ENCODE peak calls at places on chromosomes 2 and 18, in four cellular contexts. Y is H1, F is HepG2, N is GM12878. C is an unnamed sample.

GRCh38 chr18:37471619-37472018 is 94.0 kb downstream of the CELF4 start:
- DNase-seq in Y (no peak), F (no peak), N (no peak), C (peak; percentile 53)

GRCh38 chr2:164710252-164710633 is 89.0 kb upstream of the GRB14 start:
- DNase-seq in Y (no peak), F (peak; percentile 57), N (no peak), C (no peak)

GRCh38 chr2:189153608-189154007 is 26.0 kb downstream of the COL5A2 start:
- DNase-seq in Y (no peak), F (no peak), N (no peak), C (no peak)

GRCh38 chr2:172560721-172561120 is 4.8 kb downstream of the PDK1 start:
- DNase-seq in Y (no peak), F (no peak), N (no peak), C (no peak)

GRCh38 chr2:126863336-126864015 is 35.2 kb upstream of the TEX51 start:
- DNase-seq in Y (no peak), F (no peak), N (peak; percentile 13), C (no peak)

GRCh38 chr2:55061534-55062344 is 11.5 kb upstream of the RTN4 start:
- DNase-seq in Y (no peak), F (no peak), N (no peak), C (no peak)

GRCh38 chr2:166092889-166093288 is 34.9 kb downstream of the SCN1A start:
- DNase-seq in Y (no peak), F (no peak), N (no peak), C (no peak)

GRCh38 chr2:213251618-213252017 is 32.6 kb upstream of the SPAG16 start:
- DNase-seq in Y (no peak), F (peak; percentile 72), N (no peak), C (peak; percentile 42)

GRCh38 chr2:231781798-231782726 is 980 bp upstream of the PDE6D start:
- DNase-seq in Y (no peak), F (no peak), N (peak; percentile 23), C (no peak)

GRCh38 chr2:233314180-233314579 is 6.6 kb downstream of the SAG start:
- DNase-seq in Y (no peak), F (no peak), N (no peak), C (no peak)

GRCh38 chr2:62216616-62217015 is 20.7 kb downstream of the B3GNT2 start:
- DNase-seq in Y (no peak), F (peak; percentile 55), N (no peak), C (no peak)
- TF ChIP-seq POLR2AphosphoS5 in Y (no peak), F (no peak), N (no peak), C (no peak)

DNA sequence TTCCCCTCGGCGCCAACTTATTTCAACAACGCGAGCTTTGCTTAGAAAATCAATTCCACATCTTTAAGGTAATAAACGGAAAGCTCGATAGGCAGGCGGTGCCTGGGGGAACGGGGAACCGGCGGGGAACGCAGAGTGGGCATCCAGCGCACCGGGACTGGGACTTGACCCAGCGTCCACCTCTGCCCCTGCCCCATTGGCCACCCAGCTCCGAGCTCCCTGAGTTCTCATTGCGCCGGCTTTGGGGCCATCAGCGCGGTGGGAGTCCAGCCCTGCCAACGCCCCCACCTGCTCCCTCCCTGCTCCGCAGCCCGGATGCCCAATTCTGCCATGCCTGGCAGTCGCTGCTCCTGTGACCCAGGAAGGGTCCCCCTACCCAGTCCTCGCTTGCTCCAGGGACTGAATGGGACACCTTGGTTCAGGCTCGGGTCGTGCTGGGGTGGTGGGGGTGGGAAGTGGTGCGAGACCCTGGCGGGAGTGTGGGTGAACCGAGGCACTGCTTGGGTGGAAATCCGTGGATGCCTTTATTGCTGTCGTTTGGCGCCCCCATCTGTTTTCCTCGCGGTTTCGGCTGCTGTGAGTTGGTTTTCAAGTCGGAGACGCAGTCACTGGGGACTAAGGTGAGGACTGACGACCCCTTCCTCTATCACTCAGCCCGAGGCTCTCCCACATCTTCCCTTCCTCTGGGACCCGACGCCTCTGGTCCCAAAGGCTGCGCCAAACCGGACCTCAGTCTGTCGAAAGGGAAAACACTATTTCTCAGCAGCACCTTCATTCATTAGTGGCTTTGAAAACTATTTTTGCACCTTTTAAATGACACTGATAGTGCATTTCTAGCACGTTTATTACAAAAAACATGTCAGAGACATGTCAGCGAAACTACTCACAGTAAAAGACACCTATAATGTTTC is 2.4 kb upstream of the EVX2 start:
- DNase-seq in Y (no peak), F (peak; percentile 31), N (no peak), C (peak; percentile 78)
- TF ChIP-seq TCF12 in Y (peak; percentile 5), F (no peak), N (no peak), C (no peak)

GRCh38 chr2:240446618-240447175 is 11.2 kb downstream of the GPC1 start:
- DNase-seq in Y (no peak), F (no peak), N (no peak), C (no peak)

GRCh38 chr2:240447934-240448333 is 12.5 kb downstream of the GPC1 start:
- DNase-seq in Y (no peak), F (no peak), N (no peak), C (no peak)

GRCh38 chr2:240444464-240444863 is 9.0 kb downstream of the GPC1 start:
- DNase-seq in Y (no peak), F (no peak), N (no peak), C (no peak)

GRCh38 chr2:240447331-240447730 is 11.9 kb downstream of the GPC1 start:
- DNase-seq in Y (no peak), F (no peak), N (no peak), C (no peak)

DNA sequence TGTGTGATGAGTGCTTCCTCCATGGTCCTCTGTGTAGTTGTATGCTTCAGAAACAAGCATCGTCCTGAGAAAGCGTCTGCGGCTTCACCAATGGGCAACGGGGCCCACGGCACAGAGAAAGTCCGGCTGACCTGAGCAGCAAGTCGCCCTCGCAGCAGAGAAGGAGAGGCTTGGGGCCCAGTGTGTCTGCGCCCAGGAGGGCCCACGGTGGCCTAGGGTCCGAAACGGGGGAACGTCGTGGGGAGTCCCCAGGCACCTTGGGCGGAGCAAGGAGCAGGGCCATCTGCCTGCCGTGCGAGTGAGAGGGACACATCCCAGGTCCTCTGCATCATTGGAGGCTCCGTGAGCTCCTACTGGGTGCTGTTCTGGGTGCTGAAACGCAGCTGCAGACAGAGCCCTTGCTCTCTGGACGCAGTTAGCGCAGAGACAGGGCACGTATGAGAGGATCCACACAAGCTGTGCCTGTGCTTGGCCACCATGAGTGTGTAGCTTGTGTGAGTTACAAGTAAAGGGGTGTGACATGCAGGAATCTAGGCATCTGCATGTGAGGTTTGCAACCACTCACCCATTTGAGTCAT is 10.6 kb downstream of the GPC1 start:
- DNase-seq in Y (no peak), F (no peak), N (no peak), C (no peak)
- TF ChIP-seq POLR2AphosphoS5 in Y (no peak), F (no peak), N (no peak), C (no peak)

GRCh38 chr2:102063948-102064678 is 72.4 kb downstream of the IL1R2 start:
- DNase-seq in Y (no peak), F (peak; percentile 88), N (no peak), C (peak; percentile 72)
- TF ChIP-seq TCF12 in Y (no peak), F (no peak), N (no peak), C (peak; percentile 99)

C was measured in SK-N-SH.